ENCODE peak calls at places on chromosomes 4 and X, in four cellular contexts. N is GM12878, Z is H1, C is HepG2. O is an unnamed sample.

GRCh38 chr4:155304375-155304774 is 72.4 kb downstream of the MAP9 start:
- DNase-seq in Z (no peak), C (no peak), N (no peak), O (no peak)

GRCh38 chrX:108516184-108516583 is 76.5 kb downstream of the COL4A5 start:
- DNase-seq in Z (no peak), N (no peak), C (peak), O (no peak)

GRCh38 chrX:49756692-49757091 is 60.9 kb upstream of the PAGE1 start:
- DNase-seq in Z (no peak), N (no peak), C (no peak), O (no peak)

GRCh38 chrX:30060718-30061117 is 154.6 kb upstream of the MAGEB2 start:
- DNase-seq in Z (no peak), C (no peak), N (no peak), O (peak)

GRCh38 chr4:4783847-4784246 is 75.6 kb upstream of the MSX1 start:
- DNase-seq in Z (no peak), N (no peak), C (no peak), O (no peak)

GRCh38 chr4:88646528-88647280 is 50.9 kb downstream of the NAP1L5 start:
- DNase-seq in C (no peak), Z (peak), N (no peak), O (no peak)

GRCh38 chr4:145909331-145909730 is 29.3 kb downstream of the ZNF827 start:
- DNase-seq in Z (peak), N (no peak), C (no peak), O (peak)

GRCh38 chr4:10006604-10007435 is 14.5 kb downstream of the SLC2A9 start:
- DNase-seq in Z (no peak), N (peak), C (peak), O (no peak)

GRCh38 chrX:70434914-70435586 is 9.6 kb upstream of the DLG3 start:
- DNase-seq in Z (no peak), C (no peak), N (no peak), O (no peak)

GRCh38 chr4:114615435-114615834 is 16.8 kb downstream of the UGT8 start:
- DNase-seq in C (peak), Z (no peak), N (no peak), O (no peak)

GRCh38 chr4:153773236-153773690 is 13.4 kb upstream of the RNF175 start:
- DNase-seq in Z (no peak), N (no peak), C (no peak), O (no peak)
- TF ChIP-seq CTCF in Z (peak), N (no peak), C (peak), O (no peak)

GRCh38 chr4:77399831-77400230 is 205.8 kb upstream of the CXCL13 start:
- DNase-seq in N (no peak), Z (no peak), C (no peak), O (no peak)
- TF ChIP-seq TCF12 in N (no peak), Z (no peak), C (no peak), O (no peak)

GRCh38 chr4:106497271-106497670 is 128.7 kb upstream of the GIMD1 start:
- DNase-seq in N (no peak), Z (no peak), C (no peak), O (no peak)

GRCh38 chr4:106494066-106494465 is 125.5 kb upstream of the GIMD1 start:
- DNase-seq in N (no peak), Z (no peak), C (no peak), O (no peak)

GRCh38 chr4:106496066-106496465 is 127.5 kb upstream of the GIMD1 start:
- DNase-seq in N (no peak), Z (no peak), C (no peak), O (no peak)

DNA sequence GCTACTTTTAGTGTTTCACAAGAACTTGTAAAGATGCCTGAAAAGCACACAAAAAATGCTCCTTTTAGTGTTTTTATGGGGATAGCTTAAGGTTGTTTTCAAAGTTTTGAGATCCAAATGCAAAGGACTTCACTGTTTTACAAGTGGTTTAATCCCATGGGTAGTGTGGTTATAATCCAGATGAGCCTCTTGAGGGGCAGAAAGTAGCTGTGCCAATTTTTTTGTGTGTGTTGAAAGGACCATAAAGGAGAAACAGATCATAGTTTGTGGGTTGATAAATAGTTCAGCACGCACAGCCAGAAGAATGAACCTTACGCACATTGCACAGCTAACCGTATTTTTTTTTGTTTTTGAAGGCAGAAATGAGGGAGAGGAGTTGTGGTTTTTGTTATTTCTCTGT is 126.9 kb upstream of the GIMD1 start:
- DNase-seq in Z (no peak), N (no peak), C (no peak), O (no peak)
- TF ChIP-seq CTCF in Z (no peak), N (no peak), C (no peak), O (no peak)

GRCh38 chrX:78514852-78515251 is 144.3 kb downstream of the RTL3 start:
- DNase-seq in N (no peak), Z (peak), C (no peak), O (no peak)
- TF ChIP-seq TCF12 in N (no peak), Z (peak), C (no peak), O (no peak)

GRCh38 chr4:72531768-72532290 is 37.2 kb downstream of the ADAMTS3 start:
- DNase-seq in C (no peak), N (no peak), Z (no peak), O (no peak)
- TF ChIP-seq CTCF in C (no peak), N (no peak), Z (no peak), O (no peak)

DNA sequence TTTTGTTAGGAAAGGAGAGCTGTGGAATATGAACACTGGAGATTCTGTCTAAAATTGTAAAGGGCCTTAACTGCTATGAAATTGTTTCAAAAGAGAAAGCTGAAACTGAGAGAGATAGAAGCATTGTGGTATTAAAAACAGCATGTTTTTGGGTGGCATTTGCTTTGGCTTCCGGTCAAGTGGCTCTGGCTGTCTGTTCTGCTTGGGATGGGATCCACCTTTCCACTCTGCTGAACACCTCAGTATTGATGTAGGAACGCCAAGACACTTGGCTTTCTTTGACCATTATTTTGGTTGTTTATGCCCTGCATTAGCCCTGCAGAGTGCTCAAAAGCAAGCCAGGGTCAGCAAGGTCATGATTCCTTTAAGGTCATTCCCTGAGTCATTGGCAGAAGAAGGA is 199.7 kb downstream of the SLC4A4 start:
- DNase-seq in N (no peak), C (no peak), Z (no peak), O (no peak)
- TF ChIP-seq TCF12 in N (no peak), C (no peak), Z (no peak), O (no peak)

GRCh38 chr4:42768125-42768748 is 111.3 kb upstream of the ATP8A1 start:
- DNase-seq in C (no peak), Z (peak), N (no peak), O (no peak)
- TF ChIP-seq CTCF in C (peak), Z (peak), N (peak), O (no peak)

DNA sequence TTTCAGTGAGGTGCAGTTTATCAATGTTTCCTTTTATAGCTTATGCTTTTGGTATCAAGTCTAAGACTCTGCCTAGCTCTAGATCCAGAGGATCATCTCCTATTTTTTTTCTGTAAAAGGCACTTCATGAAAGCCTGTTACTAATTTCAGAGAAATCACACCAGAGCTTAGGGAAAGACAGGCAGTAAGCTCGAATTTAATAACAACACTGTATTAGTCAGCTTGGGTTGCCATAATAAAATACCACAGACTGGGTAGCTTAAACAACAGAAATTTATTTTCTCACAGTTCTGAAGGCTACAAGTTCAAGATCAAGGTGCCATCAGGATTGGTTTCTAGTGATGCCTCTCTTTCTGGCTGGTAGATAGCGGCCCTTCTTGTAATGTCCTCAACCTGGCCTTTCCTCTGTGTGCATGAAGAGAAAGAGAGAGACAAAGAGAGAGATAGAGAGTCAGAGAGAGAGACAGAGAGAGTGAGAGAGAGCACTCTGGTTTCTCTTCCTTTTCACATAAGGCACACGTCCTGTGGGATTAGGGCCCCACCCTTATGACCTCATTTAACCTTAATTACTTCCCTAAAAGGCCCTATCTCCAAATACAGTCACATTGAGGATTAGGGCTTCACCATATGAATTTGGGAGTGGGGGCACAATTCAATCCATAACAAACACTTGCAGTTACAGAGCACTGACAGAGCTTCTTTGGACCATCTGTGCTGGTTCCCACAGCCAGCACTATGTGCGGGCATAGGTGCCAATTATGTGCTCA is 114.7 kb upstream of the MED14 start:
- DNase-seq in N (no peak), Z (no peak), C (no peak), O (no peak)
- TF ChIP-seq TCF12 in N (no peak), Z (no peak), C (no peak), O (no peak)

O was measured in SK-N-SH.